ENCODE peak calls at places on chromosomes 7 and 10, in five cellular contexts. X is cardiac fibroblast, U is fibroblast of mammary gland, Q is brain microvascular endothelial cell, C is tibial nerve. G is an unnamed sample.

GRCh38 chr10:111531690-111532089 is 454.9 kb downstream of the ADRA2A start:
- DNase-seq in X (no peak), U (no peak), Q (no peak), C (no peak), G (no peak)

GRCh38 chr7:135098391-135098790 is 49.5 kb upstream of the TMEM140 start:
- DNase-seq in X (peak), U (no peak), Q (peak), C (no peak), G (no peak)

GRCh38 chr7:128888756-128889095 is 21.8 kb downstream of the KCP start:
- DNase-seq in X (no peak), U (no peak), Q (no peak), C (no peak), G (no peak)

GRCh38 chr7:132536646-132537395 is 39.4 kb downstream of the PLXNA4 start:
- DNase-seq in X (peak), U (peak), Q (no peak), C (no peak), G (peak)

GRCh38 chr10:5776150-5776880 is 36.9 kb downstream of the GDI2 start:
- DNase-seq in X (no peak), U (no peak), Q (no peak), C (no peak), G (no peak)

GRCh38 chr7:159027091-159027802 is 117.4 kb downstream of the VIPR2 start:
- DNase-seq in X (no peak), U (peak), Q (no peak), C (no peak), G (no peak)

GRCh38 chr7:155488483-155489127 is 30.7 kb downstream of the EN2 start:
- DNase-seq in X (no peak), U (no peak), Q (no peak), C (no peak), G (no peak)

GRCh38 chr7:37924399-37924798 is 4.0 kb downstream of the EPDR1 start:
- DNase-seq in X (no peak), U (no peak), Q (no peak), C (no peak), G (no peak)

GRCh38 chr10:76354349-76354748 is 922.9 kb downstream of the LRMDA start:
- DNase-seq in X (no peak), U (no peak), Q (no peak), C (no peak), G (no peak)

GRCh38 chr7:100029591-100029990 is 14.2 kb downstream of the ZKSCAN1 start:
- DNase-seq in X (no peak), U (no peak), Q (no peak), C (no peak), G (no peak)

GRCh38 chr7:134962270-134962669 is 24.0 kb upstream of the AGBL3 start:
- DNase-seq in X (no peak), U (peak), Q (no peak), C (no peak), G (no peak)

GRCh38 chr10:93475871-93476270 is 6.3 kb downstream of the MYOF start:
- DNase-seq in X (peak), U (peak), Q (peak), C (no peak), G (peak)

GRCh38 chr7:154744226-154744860 is 258.6 kb downstream of the PAXIP1 start:
- DNase-seq in X (peak), U (no peak), Q (no peak), C (no peak), G (no peak)

GRCh38 chr7:131530137-131530536 is 26.3 kb downstream of the PODXL start:
- DNase-seq in X (no peak), U (no peak), Q (no peak), C (no peak), G (no peak)

GRCh38 chr7:1567893-1568292 is 1.9 kb downstream of the PSMG3 start:
- DNase-seq in X (peak), U (peak), Q (peak), C (no peak), G (no peak)

GRCh38 chr7:22601812-22602568 is 102.0 kb upstream of the STEAP1B start:
- DNase-seq in X (peak), U (peak), Q (peak), C (peak), G (peak)

GRCh38 chr7:45971171-45971570 is 50.1 kb upstream of the IGFBP3 start:
- DNase-seq in X (no peak), U (no peak), Q (no peak), C (no peak), G (no peak)

GRCh38 chr7:138091073-138091472 is 14.8 kb downstream of the AKR1D1 start:
- DNase-seq in X (peak), U (no peak), Q (no peak), C (no peak), G (no peak)

GRCh38 chr10:110471566-110472139 is 26.1 kb upstream of the DUSP5 start:
- DNase-seq in X (peak), U (peak), Q (peak), C (no peak), G (peak)

GRCh38 chr10:3290550-3290949 is 118.0 kb upstream of the PITRM1 start:
- DNase-seq in X (no peak), U (no peak), Q (no peak), C (no peak), G (no peak)

GRCh38 chr7:124758327-124758726 is 7.3 kb downstream of the GPR37 start:
- DNase-seq in X (no peak), U (no peak), Q (no peak), C (no peak), G (no peak)

GRCh38 chr10:89251417-89252224 is at the start of gene LIPA:
- DNase-seq in X (peak), U (peak), Q (peak), C (peak), G (peak)
- TF ChIP-seq CTCF in X (no peak), U (no peak), Q (no peak), C (no peak), G (no peak)

DNA sequence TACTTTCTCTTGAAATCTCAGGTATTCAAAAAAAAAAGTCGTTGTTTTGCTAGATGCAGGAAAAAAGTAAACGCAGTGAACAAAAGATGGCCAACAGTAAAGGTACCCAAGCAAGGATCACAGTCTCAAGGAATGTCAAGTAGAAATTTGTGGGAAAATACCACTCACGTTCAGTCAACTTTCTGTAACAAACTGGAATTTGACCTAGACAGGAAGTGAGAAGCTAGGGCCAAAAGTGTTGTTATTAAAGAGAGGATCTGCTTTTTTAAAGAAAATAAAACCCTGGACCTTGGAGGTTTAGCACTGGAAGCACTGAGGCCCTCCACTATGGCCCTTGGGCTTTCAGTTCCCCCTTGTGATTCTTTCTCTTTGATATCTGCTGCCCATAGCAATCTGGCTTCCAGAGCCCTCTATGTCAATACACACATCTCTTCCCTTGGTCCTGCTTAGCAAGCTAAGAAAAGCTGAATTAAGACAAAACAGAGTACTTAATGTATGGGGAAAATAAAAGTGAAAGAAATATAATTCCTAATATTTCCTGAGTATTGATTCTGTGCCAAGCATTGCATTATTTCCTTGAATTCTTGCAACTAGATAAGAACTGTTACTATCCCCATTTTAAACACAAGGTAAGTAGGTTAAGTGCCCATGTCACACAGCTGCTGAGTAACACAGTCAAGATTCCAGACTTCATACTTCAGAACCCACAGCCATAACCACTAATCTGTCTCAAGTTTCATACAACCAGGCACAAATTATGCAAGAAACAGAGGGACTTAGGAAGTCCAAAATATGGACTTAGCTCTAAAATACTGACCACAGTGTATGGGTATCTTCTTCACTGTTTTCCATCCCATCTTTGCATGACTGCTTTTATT is 2.6 kb upstream of the ZNF438 start:
- DNase-seq in X (peak), U (peak), Q (peak), C (no peak), G (peak)
- H3K4me3 ChIP-seq in X (no peak), U (no peak), Q (no peak), C (no peak), G (no peak)

DNA sequence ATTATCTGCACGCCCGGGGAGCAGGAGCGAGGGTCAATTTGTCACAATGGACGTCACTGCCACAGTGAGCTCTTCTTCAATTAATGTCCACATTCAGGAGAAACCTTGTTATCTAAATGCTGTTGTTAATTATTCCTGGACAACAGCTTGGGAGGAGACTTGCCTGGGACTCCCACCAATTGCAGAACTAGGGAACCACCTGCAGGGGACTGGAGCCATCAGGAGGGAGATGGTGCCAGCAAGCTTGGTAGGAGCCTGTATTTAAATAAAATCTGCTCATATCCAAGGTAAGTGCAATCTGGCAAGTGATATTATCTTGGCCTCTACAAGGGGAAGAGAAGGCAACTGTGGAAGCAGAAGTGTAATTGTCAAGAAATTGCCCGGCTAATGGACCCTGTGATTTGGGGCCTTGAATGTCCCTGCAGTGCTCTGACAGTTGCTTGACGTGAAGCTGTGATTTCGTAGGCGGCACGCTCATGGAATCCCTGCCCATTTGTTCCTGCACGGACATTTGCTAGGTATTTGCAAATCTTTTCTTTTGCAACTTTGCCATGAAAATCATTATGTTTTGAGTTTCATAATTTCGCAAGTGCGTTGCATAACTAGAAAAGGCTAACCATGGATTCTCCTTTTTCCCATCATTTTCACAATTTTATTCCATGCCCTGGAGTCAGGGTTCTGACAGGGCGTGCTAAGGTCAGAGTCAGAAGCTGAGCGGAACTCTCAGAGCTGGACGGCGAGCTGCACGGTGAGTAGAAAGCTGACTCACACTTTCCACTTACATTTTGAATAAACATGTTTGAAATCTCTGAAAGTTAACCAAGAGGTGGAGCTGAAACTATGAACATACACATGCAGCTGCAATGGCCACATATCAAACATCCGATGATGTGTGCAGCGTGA is 84.8 kb upstream of the TCERG1L start:
- DNase-seq in X (no peak), U (no peak), Q (no peak), C (peak), G (no peak)
- TF ChIP-seq CTCF in X (no peak), U (no peak), Q (no peak), C (no peak), G (no peak)

DNA sequence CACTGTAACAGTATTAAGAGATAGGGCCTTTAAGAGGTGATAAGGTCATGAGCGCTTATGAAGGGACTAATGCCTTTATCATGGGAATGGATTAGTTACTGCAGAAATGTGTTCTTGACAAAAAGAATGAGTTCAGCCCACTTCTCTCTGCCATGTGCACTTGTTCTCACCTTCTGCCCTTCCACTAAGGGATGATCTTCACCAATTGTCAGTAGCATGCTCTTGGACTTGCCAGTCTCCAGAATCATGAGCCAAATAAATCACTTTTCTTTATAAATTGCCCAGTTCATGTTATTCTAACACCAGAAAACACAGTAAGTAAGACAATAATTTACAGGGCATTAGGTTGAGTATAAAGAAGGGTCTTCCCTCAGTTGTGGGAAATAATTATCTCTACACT is 189.1 kb downstream of the CRPPA start:
- DNase-seq in X (no peak), U (no peak), Q (no peak), C (no peak), G (no peak)
- H3K4me3 ChIP-seq in X (no peak), U (no peak), Q (no peak), C (no peak), G (no peak)

GRCh38 chr10:128087884-128088695 is 38.1 kb downstream of the MKI67 start:
- DNase-seq in X (no peak), U (no peak), Q (no peak), C (no peak), G (no peak)
- TF ChIP-seq CTCF in X (no peak), U (no peak), Q (peak), C (no peak), G (no peak)

GRCh38 chr10:27748586-27748985 is 3.0 kb upstream of the MKX start:
- DNase-seq in X (no peak), U (no peak), Q (no peak), C (no peak), G (no peak)

GRCh38 chr10:27747096-27747451 is 1.5 kb upstream of the MKX start:
- DNase-seq in X (no peak), U (no peak), Q (no peak), C (no peak), G (peak)

DNA sequence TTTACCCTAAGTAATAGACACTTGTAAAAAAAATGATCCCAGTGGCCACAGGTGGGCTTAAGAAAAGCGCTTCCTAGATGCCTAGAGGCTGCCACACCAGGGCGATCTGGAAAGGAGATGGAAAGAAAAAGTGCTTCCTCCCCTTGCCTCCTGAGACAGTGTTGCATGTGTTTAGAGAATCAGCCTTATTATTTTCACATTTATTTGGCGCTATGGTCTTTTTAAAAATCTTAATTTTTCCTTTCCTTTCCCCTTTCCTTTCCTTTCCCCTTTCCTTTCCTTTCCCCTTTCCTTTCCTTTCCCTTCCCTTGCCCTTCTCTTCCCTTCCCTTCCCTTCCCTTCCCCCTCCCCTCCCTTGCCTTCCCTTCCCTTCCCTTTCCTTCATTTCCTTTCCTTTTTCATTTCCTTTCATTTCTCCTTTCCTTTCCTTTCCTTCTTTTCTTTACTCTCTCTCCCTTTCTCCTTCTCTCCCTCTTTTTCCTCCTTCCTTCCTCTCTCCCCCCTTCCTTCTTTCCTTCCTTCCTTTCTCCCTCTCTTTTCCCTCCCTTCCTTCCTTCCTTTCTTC is 7.1 kb upstream of the MKX start:
- DNase-seq in X (no peak), U (no peak), Q (no peak), C (no peak), G (no peak)
- H3K4me3 ChIP-seq in X (no peak), U (no peak), Q (no peak), C (no peak), G (no peak)

GRCh38 chr10:98338318-98338717 is 70.3 kb upstream of the LOXL4 start:
- DNase-seq in X (peak), U (peak), Q (no peak), C (peak), G (no peak)
- TF ChIP-seq CTCF in X (no peak), U (peak), Q (no peak), C (no peak), G (no peak)

GRCh38 chr7:104176332-104176731 is 31.5 kb downstream of the ORC5 start:
- DNase-seq in X (no peak), U (no peak), Q (no peak), C (no peak), G (no peak)

GRCh38 chr7:104179178-104179577 is 28.6 kb downstream of the ORC5 start:
- DNase-seq in X (peak), U (peak), Q (no peak), C (no peak), G (no peak)

GRCh38 chr7:104175336-104175984 is 32.4 kb downstream of the ORC5 start:
- DNase-seq in X (no peak), U (no peak), Q (no peak), C (no peak), G (no peak)

GRCh38 chr7:104174798-104175197 is 33.0 kb downstream of the ORC5 start:
- DNase-seq in X (no peak), U (no peak), Q (no peak), C (no peak), G (no peak)
- H3K4me3 ChIP-seq in X (no peak), U (no peak), Q (no peak), C (no peak), G (no peak)

DNA sequence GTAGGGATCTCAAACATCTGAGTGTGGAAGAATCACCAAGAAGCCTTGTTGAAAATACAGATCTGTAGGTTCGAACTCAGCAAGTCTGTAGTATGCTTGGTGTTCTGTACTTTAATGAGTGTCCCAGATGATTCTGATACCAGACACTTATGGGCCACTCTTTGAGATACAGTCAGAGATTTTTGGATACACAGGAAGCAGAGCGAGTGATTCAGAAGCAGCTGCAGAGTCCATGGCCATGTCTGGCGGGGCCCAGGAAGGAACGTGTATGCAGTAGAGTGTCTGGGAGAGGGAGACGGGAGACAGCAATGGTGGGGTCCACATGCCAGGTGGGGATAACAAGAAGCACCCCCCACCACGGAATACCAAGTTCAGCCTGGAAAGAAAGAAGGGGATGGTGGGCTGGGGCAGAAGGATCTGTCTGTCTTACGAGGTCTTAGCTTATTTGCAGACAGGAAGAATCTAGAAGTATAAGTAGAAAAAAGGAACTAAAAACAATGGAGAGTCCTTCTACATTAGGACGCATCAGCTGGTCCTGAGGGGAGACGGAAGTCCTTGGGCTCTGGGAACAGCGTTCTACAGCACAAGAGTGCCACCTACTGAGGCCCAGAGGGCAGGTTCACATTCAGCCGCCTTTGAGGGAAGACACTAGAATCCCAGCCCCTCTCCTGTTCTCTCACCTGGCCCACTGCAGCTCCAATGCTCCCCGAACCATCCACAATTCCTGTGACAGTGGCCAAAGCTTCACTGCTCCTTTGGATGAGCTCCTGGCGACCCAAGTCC is 55.4 kb downstream of the SLC37A3 start:
- DNase-seq in X (peak), U (peak), Q (peak), C (no peak), G (no peak)
- TF ChIP-seq CTCF in X (peak), U (peak), Q (peak), C (peak), G (peak)

G was measured in foreskin fibroblast.